ENCODE peak calls at places on chromosomes 1 and 21, in six cellular contexts. K, P, C, E, O and U are unnamed samples.

GRCh38 chr1:169309178-169310166 is 58.1 kb downstream of the NME7 start:
- DNase-seq in K (no peak), P (no peak), C (no peak), E (no peak), O (no peak), U (no peak)

GRCh38 chr1:78092686-78093085 is 46.9 kb downstream of the GIPC2 start:
- DNase-seq in K (no peak), P (no peak), C (no peak), E (peak; percentile 12), O (no peak), U (no peak)

GRCh38 chr1:223670458-223671159 is 5.1 kb upstream of the CAPN8 start:
- DNase-seq in K (peak; percentile 85), P (peak; percentile 17), C (peak; percentile 39), E (peak; percentile 10), O (peak; percentile 86), U (no peak)

GRCh38 chr1:230375795-230376194 is 50.3 kb downstream of the PGBD5 start:
- DNase-seq in K (no peak), P (peak; percentile 13), C (no peak), E (peak; percentile 89), O (no peak), U (no peak)

GRCh38 chr1:8562881-8563865 is 245.3 kb downstream of the SLC45A1 start:
- DNase-seq in K (peak; percentile 65), P (no peak), C (peak; percentile 45), E (no peak), O (peak; percentile 49), U (no peak)

GRCh38 chr1:177444997-177445746 is 274.4 kb downstream of the BRINP2 start:
- DNase-seq in K (no peak), P (no peak), C (no peak), E (no peak), O (no peak), U (no peak)

GRCh38 chr1:227317541-227318002 is 720 bp downstream of the CDC42BPA start:
- DNase-seq in K (peak; percentile 86), P (peak; percentile 64), C (peak; percentile 73), E (peak; percentile 50), O (peak; percentile 92), U (no peak)

GRCh38 chr1:44619261-44619900 is 54.9 kb downstream of the TMEM53 start:
- DNase-seq in K (peak; percentile 62), P (no peak), C (peak; percentile 22), E (no peak), O (peak; percentile 96), U (no peak)

GRCh38 chr1:145849356-145850165 is 4.1 kb downstream of the NUDT17 start:
- DNase-seq in K (peak; percentile 55), P (no peak), C (peak; percentile 49), E (no peak), O (peak; percentile 92), U (no peak)

GRCh38 chr1:242828199-242828598 is 303.7 kb upstream of the PLD5 start:
- DNase-seq in K (peak; percentile 58), P (no peak), C (no peak), E (no peak), O (no peak), U (no peak)

GRCh38 chr1:172851871-172852270 is 193.0 kb downstream of the FASLG start:
- DNase-seq in K (no peak), P (no peak), C (no peak), E (no peak), O (no peak), U (no peak)

GRCh38 chr1:185376840-185377635 is 60.0 kb upstream of the IVNS1ABP start:
- DNase-seq in K (no peak), P (no peak), C (no peak), E (no peak), O (peak; percentile 37), U (no peak)

GRCh38 chr21:45617021-45617930 is 26.2 kb upstream of the PCBP3 start:
- DNase-seq in K (peak; percentile 67), P (no peak), C (no peak), E (no peak), O (peak; percentile 38), U (no peak)

GRCh38 chr1:236342403-236343245 is 51.5 kb upstream of the EDARADD start:
- DNase-seq in K (no peak), P (no peak), C (no peak), E (no peak), O (no peak), U (no peak)

GRCh38 chr1:119702384-119702783 is 9.3 kb upstream of the PHGDH start:
- DNase-seq in K (no peak), P (no peak), C (peak; percentile 51), E (no peak), O (no peak), U (no peak)

GRCh38 chr1:40351124-40351523 is 22.4 kb upstream of the SMAP2 start:
- DNase-seq in K (no peak), P (no peak), C (no peak), E (no peak), O (no peak), U (no peak)

GRCh38 chr1:51648180-51649109 is 31.6 kb downstream of the OSBPL9 start:
- DNase-seq in K (peak; percentile 79), P (no peak), C (peak; percentile 89), E (no peak), O (peak; percentile 62), U (peak; percentile 67)

GRCh38 chr1:92791487-92792058 is 6.7 kb upstream of the EVI5 start:
- DNase-seq in K (no peak), P (no peak), C (no peak), E (no peak), O (no peak), U (no peak)

GRCh38 chr1:217534566-217534965 is 96.3 kb downstream of the GPATCH2 start:
- DNase-seq in K (no peak), P (no peak), C (peak; percentile 24), E (no peak), O (peak; percentile 5), U (no peak)

GRCh38 chr1:232017057-232017456 is 390.5 kb downstream of the DISC1 start:
- DNase-seq in K (no peak), P (no peak), C (peak; percentile 15), E (no peak), O (no peak), U (peak; percentile 10)

GRCh38 chr1:155171836-155172731 is 1.0 kb downstream of the KRTCAP2 start:
- DNase-seq in K (peak; percentile 8), P (no peak), C (no peak), E (no peak), O (peak; percentile 46), U (no peak)
- TF ChIP-seq CTCF in K (no peak), P (no peak), C (no peak), E (no peak), O (no peak), U (no peak)

DNA sequence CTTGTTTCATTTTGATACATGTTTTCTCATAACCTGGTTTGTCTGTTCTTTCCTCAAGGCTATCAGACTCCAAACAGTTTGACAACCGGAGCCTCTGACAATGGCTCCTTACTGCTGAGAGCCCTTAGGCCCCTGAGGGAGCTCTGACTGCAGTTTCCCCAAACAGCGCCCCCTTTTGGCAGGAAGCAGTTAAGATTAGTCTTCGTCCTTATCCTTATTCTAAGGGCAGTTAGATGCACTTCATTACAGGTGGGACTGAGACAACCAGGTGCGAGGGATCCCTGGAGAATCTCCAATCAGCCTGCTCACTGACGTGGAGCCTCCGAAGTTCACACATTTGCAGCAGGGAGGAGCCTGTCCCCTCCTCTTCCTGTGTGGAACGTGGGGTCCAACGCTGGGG is 393.1 kb downstream of the BRINP3 start:
- DNase-seq in K (peak; percentile 91), P (peak; percentile 7), C (no peak), E (no peak), O (no peak), U (no peak)
- TF ChIP-seq CTCF in K (peak; percentile 84), P (peak; percentile 49), C (peak; percentile 5), E (no peak), O (no peak), U (no peak)

GRCh38 chr1:244236721-244237120 is 185.6 kb downstream of the ZBTB18 start:
- DNase-seq in K (no peak), P (no peak), C (no peak), E (no peak), O (no peak), U (no peak)

GRCh38 chr1:244239261-244239770 is 188.2 kb downstream of the ZBTB18 start:
- DNase-seq in K (peak; percentile 17), P (no peak), C (peak; percentile 30), E (no peak), O (no peak), U (no peak)

GRCh38 chr1:244242446-244242845 is 191.4 kb downstream of the ZBTB18 start:
- DNase-seq in K (peak; percentile 13), P (no peak), C (no peak), E (no peak), O (no peak), U (no peak)

GRCh38 chr1:244237445-244237844 is 186.4 kb downstream of the ZBTB18 start:
- DNase-seq in K (peak; percentile 13), P (no peak), C (no peak), E (no peak), O (no peak), U (no peak)

DNA sequence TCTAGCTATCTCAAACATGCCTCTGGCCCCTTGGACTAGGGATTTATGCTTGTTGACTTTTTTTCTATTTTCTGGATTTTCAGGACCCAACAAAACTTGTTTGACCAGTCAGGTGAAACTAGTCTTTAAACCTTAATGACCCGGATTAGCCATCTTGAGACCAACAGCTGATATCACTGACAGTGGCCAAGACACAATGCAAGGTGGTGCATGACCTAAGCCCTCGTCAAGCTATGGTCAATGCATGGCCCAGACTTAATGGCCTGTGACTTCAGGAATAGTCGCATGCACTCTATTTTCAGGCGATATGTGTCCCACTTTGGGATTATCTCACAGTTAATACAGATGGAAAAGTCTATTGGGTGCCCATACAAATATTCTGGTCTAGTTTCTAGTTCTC is 190.4 kb downstream of the ZBTB18 start:
- DNase-seq in K (peak; percentile 26), P (no peak), C (no peak), E (no peak), O (no peak), U (no peak)
- TF ChIP-seq CTCF in K (no peak), P (no peak), C (no peak), E (no peak), O (no peak), U (no peak)

GRCh38 chr1:59779949-59780348 is 34.8 kb upstream of the HOOK1 start:
- DNase-seq in K (peak; percentile 65), P (no peak), C (no peak), E (peak; percentile 37), O (no peak), U (no peak)
- TF ChIP-seq CTCF in K (peak; percentile 81), P (peak; percentile 48), C (no peak), E (peak; percentile 12), O (no peak), U (no peak)

GRCh38 chr21:43829575-43830119 is 35.4 kb upstream of the AGPAT3 start:
- DNase-seq in K (no peak), P (no peak), C (no peak), E (no peak), O (peak; percentile 47), U (no peak)
- TF ChIP-seq CTCF in K (peak; percentile 30), P (no peak), C (peak; percentile 4), E (no peak), O (peak; percentile 15), U (no peak)

DNA sequence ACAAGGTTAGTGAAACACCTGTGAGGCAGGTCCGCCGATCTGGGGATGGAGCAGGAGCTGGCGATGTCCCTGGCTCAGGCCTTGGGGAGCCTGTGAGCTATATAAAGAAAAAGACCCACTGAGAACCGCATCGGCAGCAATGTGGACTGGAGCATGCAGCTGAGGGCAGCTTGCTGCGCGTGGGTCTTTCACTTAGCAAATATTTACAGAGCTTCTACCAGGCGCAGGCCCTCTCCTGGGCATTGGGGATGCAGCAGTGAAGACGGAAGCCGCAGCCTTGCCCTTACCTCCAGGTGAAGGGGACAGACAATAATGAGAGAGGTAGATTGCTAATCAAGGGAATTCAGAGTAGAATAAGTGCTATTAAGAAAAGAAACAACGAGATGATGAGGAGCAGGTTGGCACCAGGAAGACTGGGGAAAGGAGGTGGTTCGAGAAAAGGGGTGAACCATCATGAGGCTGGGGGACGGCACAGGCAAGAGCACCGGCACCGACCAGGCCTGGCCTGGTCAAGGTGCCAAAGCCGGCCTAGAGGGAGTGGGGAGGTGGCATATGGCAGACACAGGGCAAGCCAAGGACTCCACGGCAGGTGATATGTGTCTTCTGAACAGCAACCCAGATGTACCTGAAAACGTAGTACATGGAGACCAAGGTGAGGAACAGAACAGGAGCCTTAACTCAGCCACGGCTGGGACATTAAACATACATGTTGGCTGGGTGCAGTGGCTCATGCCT is 60.7 kb upstream of the PAX7 start:
- DNase-seq in K (no peak), P (no peak), C (no peak), E (no peak), O (no peak), U (no peak)
- TF ChIP-seq CTCF in K (peak; percentile 52), P (no peak), C (no peak), E (no peak), O (no peak), U (no peak)